ENCODE peak calls at places on chromosomes 13 and 19, in six cellular contexts. D is fibroblast of the aortic adventitia, L is spleen, F is brain microvascular endothelial cell, G is fibroblast of mammary gland, A is heart right ventricle. M is an unnamed sample.
A peak's percentile ranks its signal among the peaks of the same experiment; 100 is the strongest.

GRCh38 chr19:47598407-47599349 is 10.3 kb upstream of the BICRA start:
- DNase-seq in D (peak; percentile 95), L (no peak), F (peak; percentile 95), G (peak; percentile 98), A (peak; percentile 60), M (peak; percentile 93)

GRCh38 chr19:41616785-41617621 is 9.9 kb downstream of the CEACAM4 start:
- DNase-seq in D (peak; percentile 21), L (peak; percentile 34), F (peak; percentile 5), G (peak; percentile 3), A (no peak), M (no peak)

GRCh38 chr13:20713751-20714150 is 10.3 kb downstream of the IL17D start:
- DNase-seq in D (peak; percentile 42), L (no peak), F (peak; percentile 72), G (peak; percentile 70), A (no peak), M (no peak)

GRCh38 chr19:16920816-16921529 is 32.2 kb downstream of the F2RL3 start:
- DNase-seq in D (peak; percentile 80), L (no peak), F (peak; percentile 92), G (peak; percentile 91), A (no peak), M (peak; percentile 38)

GRCh38 chr19:38793671-38794070 is 4.7 kb downstream of the LGALS7B start:
- DNase-seq in D (no peak), L (no peak), F (no peak), G (no peak), A (no peak), M (no peak)

GRCh38 chr13:34941436-34941834 is 635 bp upstream of the NBEA start:
- DNase-seq in D (no peak), L (no peak), F (no peak), G (no peak), A (no peak), M (no peak)

GRCh38 chr19:20066861-20067260 is 10.9 kb upstream of the ZNF90 start:
- DNase-seq in D (no peak), L (no peak), F (no peak), G (no peak), A (no peak), M (no peak)

GRCh38 chr13:105510363-105510762 is 1025.1 kb downstream of the EFNB2 start:
- DNase-seq in D (no peak), L (no peak), F (no peak), G (no peak), A (no peak), M (no peak)

GRCh38 chr19:47430041-47430802 is 10.9 kb upstream of the MEIS3 start:
- DNase-seq in D (peak; percentile 28), L (no peak), F (no peak), G (peak; percentile 45), A (no peak), M (no peak)

GRCh38 chr19:53898680-53899341 is 10.3 kb upstream of the CACNG7 start:
- DNase-seq in D (no peak), L (no peak), F (no peak), G (no peak), A (no peak), M (no peak)

GRCh38 chr13:38767506-38768265 is 80.8 kb downstream of the FREM2 start:
- DNase-seq in D (no peak), L (no peak), F (no peak), G (no peak), A (peak; percentile 9), M (no peak)

GRCh38 chr13:75870397-75870801 is 234.3 kb downstream of the LMO7 start:
- DNase-seq in D (peak; percentile 59), L (no peak), F (no peak), G (peak; percentile 30), A (no peak), M (no peak)

GRCh38 chr13:103698000-103698399 is 631.8 kb upstream of the SLC10A2 start:
- DNase-seq in D (no peak), L (no peak), F (no peak), G (no peak), A (no peak), M (no peak)

GRCh38 chr13:95676100-95676774 is 702 bp upstream of the DNAJC3 start:
- DNase-seq in D (peak; percentile 43), L (peak; percentile 81), F (no peak), G (peak; percentile 31), A (peak; percentile 10), M (no peak)

GRCh38 chr19:8144273-8144672 is 5.1 kb downstream of the FBN3 start:
- DNase-seq in D (no peak), L (no peak), F (no peak), G (no peak), A (no peak), M (no peak)

GRCh38 chr19:38387550-38388309 is at the start of gene GGN:
- DNase-seq in D (peak; percentile 93), L (peak; percentile 93), F (peak; percentile 92), G (peak; percentile 94), A (peak; percentile 77), M (peak; percentile 80)

GRCh38 chr19:3389876-3390361 is 23.5 kb downstream of the NFIC start:
- DNase-seq in D (no peak), L (no peak), F (no peak), G (peak; percentile 69), A (no peak), M (no peak)

GRCh38 chr19:35154535-35155406 is at the start of gene FXYD5:
- DNase-seq in D (peak; percentile 72), L (peak; percentile 95), F (peak; percentile 56), G (peak; percentile 80), A (peak; percentile 78), M (no peak)

GRCh38 chr19:33492951-33493350 is 28.6 kb downstream of the PEPD start:
- DNase-seq in D (no peak), L (peak; percentile 61), F (no peak), G (no peak), A (no peak), M (no peak)

GRCh38 chr13:25213716-25214115 is 41.6 kb upstream of the AMER2 start:
- DNase-seq in D (no peak), L (no peak), F (no peak), G (no peak), A (no peak), M (no peak)

GRCh38 chr13:21047591-21048282 is 13.6 kb downstream of the LATS2 start:
- DNase-seq in D (no peak), L (no peak), F (no peak), G (no peak), A (no peak), M (no peak)

GRCh38 chr13:98199480-98199879 is 22.4 kb upstream of the RNF113B start:
- DNase-seq in D (no peak), L (no peak), F (no peak), G (no peak), A (no peak), M (no peak)

GRCh38 chr19:17933414-17934129 is 757 bp downstream of the CCDC124 start:
- DNase-seq in D (peak; percentile 23), L (no peak), F (peak; percentile 12), G (peak; percentile 63), A (no peak), M (no peak)

GRCh38 chr19:37329686-37330085 is 41.2 kb upstream of the ZNF527 start:
- DNase-seq in D (no peak), L (no peak), F (no peak), G (peak; percentile 21), A (no peak), M (no peak)

GRCh38 chr13:90427322-90428272 is 919.9 kb upstream of the MIR17HG start:
- DNase-seq in D (no peak), L (no peak), F (no peak), G (no peak), A (no peak), M (no peak)

GRCh38 chr13:33932765-33933406 is 114.9 kb downstream of the RFC3 start:
- DNase-seq in D (peak; percentile 39), L (no peak), F (peak; percentile 2), G (no peak), A (no peak), M (peak; percentile 44)

GRCh38 chr19:10291554-10292205 is 1.9 kb downstream of the ICAM5 start:
- DNase-seq in D (no peak), L (no peak), F (no peak), G (no peak), A (no peak), M (no peak)

GRCh38 chr13:109787135-109787954 is 962 bp upstream of the IRS2 start:
- DNase-seq in D (no peak), L (peak; percentile 90), F (no peak), G (peak; percentile 49), A (peak; percentile 28), M (no peak)

GRCh38 chr19:40223135-40223822 is 3.2 kb downstream of the CCNP start:
- DNase-seq in D (no peak), L (no peak), F (no peak), G (no peak), A (no peak), M (no peak)

GRCh38 chr19:51460164-51460992 is 2.1 kb upstream of the SIGLEC8 start:
- DNase-seq in D (peak; percentile 15), L (peak; percentile 61), F (no peak), G (peak; percentile 4), A (no peak), M (no peak)

GRCh38 chr13:113548778-113549621 is 35.6 kb upstream of the TFDP1 start:
- DNase-seq in D (peak; percentile 23), L (peak; percentile 49), F (no peak), G (no peak), A (no peak), M (no peak)

GRCh38 chr19:4401482-4402170 is 814 bp upstream of the CHAF1A start:
- DNase-seq in D (no peak), L (no peak), F (no peak), G (no peak), A (no peak), M (no peak)
- TF ChIP-seq CTCF in D (no peak), L (no peak), F (no peak), G (no peak), A (no peak), M (no peak)

GRCh38 chr13:29702912-29703351 is 107.4 kb upstream of the SLC7A1 start:
- DNase-seq in D (peak; percentile 92), L (no peak), F (peak; percentile 92), G (peak; percentile 93), A (peak; percentile 39), M (peak; percentile 43)

GRCh38 chr13:29703421-29703820 is 107.9 kb upstream of the SLC7A1 start:
- DNase-seq in D (no peak), L (no peak), F (no peak), G (no peak), A (no peak), M (no peak)

GRCh38 chr13:29704648-29705047 is 109.2 kb upstream of the SLC7A1 start:
- DNase-seq in D (no peak), L (no peak), F (peak; percentile 22), G (peak; percentile 13), A (no peak), M (no peak)

GRCh38 chr13:29706923-29707322 is 111.4 kb upstream of the SLC7A1 start:
- DNase-seq in D (no peak), L (no peak), F (no peak), G (no peak), A (no peak), M (no peak)

GRCh38 chr13:29707876-29708543 is 112.5 kb upstream of the SLC7A1 start:
- DNase-seq in D (peak; percentile 62), L (no peak), F (peak; percentile 45), G (peak; percentile 60), A (no peak), M (no peak)
- TF ChIP-seq CTCF in D (peak; percentile 82), L (peak; percentile 43), F (peak; percentile 92), G (peak; percentile 85), A (peak; percentile 42), M (peak; percentile 70)

GRCh38 chr13:69474286-69474685 is 633.3 kb upstream of the ATXN8OS start:
- DNase-seq in D (no peak), L (no peak), F (no peak), G (no peak), A (no peak), M (peak; percentile 4)
- TF ChIP-seq CTCF in D (no peak), L (no peak), F (no peak), G (no peak), A (no peak), M (no peak)

GRCh38 chr19:1813197-1813836 is 1.2 kb upstream of the ATP8B3 start:
- DNase-seq in D (no peak), L (no peak), F (no peak), G (no peak), A (no peak), M (no peak)
- TF ChIP-seq CTCF in D (no peak), L (no peak), F (no peak), G (no peak), A (no peak), M (no peak)

M was measured in astrocyte of the cerebellum.